ENCODE peak calls at places on chromosome 2, in four cellular contexts. V, B, C and D are unnamed samples.

GRCh38 chr2:189821953-189822748 is 37.9 kb downstream of the PMS1 start:
- DNase-seq in V (no peak), C (peak), B (no peak), D (no peak)

GRCh38 chr2:67182884-67183283 is 214.2 kb upstream of the ETAA1 start:
- DNase-seq in C (no peak), B (no peak), V (no peak), D (no peak)

GRCh38 chr2:54073796-54074195 is 41.6 kb upstream of the ACYP2 start:
- DNase-seq in V (no peak), C (peak), B (peak), D (no peak)

GRCh38 chr2:26462511-26463251 is 15.2 kb downstream of the OTOF start:
- DNase-seq in V (peak), B (peak), C (peak), D (no peak)

GRCh38 chr2:128606837-128607236 is 288.2 kb upstream of the HS6ST1 start:
- DNase-seq in V (no peak), B (no peak), C (no peak), D (no peak)

GRCh38 chr2:239298126-239298804 is 102.6 kb downstream of the HDAC4 start:
- DNase-seq in C (no peak), V (no peak), B (no peak), D (no peak)

GRCh38 chr2:147467441-147467840 is 377.4 kb upstream of the ACVR2A start:
- DNase-seq in V (no peak), C (no peak), B (no peak), D (no peak)

GRCh38 chr2:106142683-106143082 is 51.4 kb downstream of the UXS1 start:
- DNase-seq in V (no peak), B (no peak), C (no peak), D (no peak)

GRCh38 chr2:134014196-134014960 is 239.5 kb upstream of the MGAT5 start:
- DNase-seq in C (no peak), B (no peak), V (no peak), D (no peak)

GRCh38 chr2:217249490-217250451 is 389.9 kb upstream of the TNP1 start:
- DNase-seq in B (no peak), V (no peak), C (no peak), D (no peak)

GRCh38 chr2:73078457-73079411 is 7.2 kb upstream of the SFXN5 start:
- DNase-seq in V (no peak), C (no peak), B (no peak), D (no peak)

GRCh38 chr2:47602996-47603395 is 179.9 kb upstream of the MSH6 start:
- DNase-seq in B (no peak), C (peak), V (no peak), D (no peak)

GRCh38 chr2:45256173-45256866 is 247.1 kb upstream of the SIX2 start:
- DNase-seq in V (no peak), B (peak), C (no peak), D (no peak)

GRCh38 chr2:183078163-183078466 is 432 bp upstream of the DUSP19 start:
- DNase-seq in C (no peak), B (no peak), V (no peak), D (no peak)

GRCh38 chr2:99911711-99912110 is 230.7 kb downstream of the AFF3 start:
- DNase-seq in C (no peak), V (no peak), B (no peak), D (no peak)

GRCh38 chr2:201883559-201883958 is 77.2 kb downstream of the CDK15 start:
- DNase-seq in V (no peak), B (no peak), C (no peak), D (no peak)

GRCh38 chr2:150125708-150126107 is 361.8 kb downstream of the RND3 start:
- DNase-seq in C (peak), B (no peak), V (no peak), D (no peak)

GRCh38 chr2:100682536-100682935 is 119.7 kb downstream of the PDCL3 start:
- DNase-seq in C (no peak), V (no peak), B (no peak), D (no peak)

GRCh38 chr2:60499082-60499429 is 54.4 kb downstream of the BCL11A start:
- DNase-seq in V (no peak), B (no peak), C (no peak), D (no peak)

GRCh38 chr2:216535454-216535995 is 36.9 kb downstream of the RPL37A start:
- DNase-seq in B (peak), C (peak), V (no peak), D (no peak)

GRCh38 chr2:58609306-58609705 is 368.2 kb upstream of the FANCL start:
- DNase-seq in C (no peak), B (no peak), V (no peak), D (no peak)

GRCh38 chr2:179174240-179174639 is 90.4 kb downstream of the SESTD1 start:
- DNase-seq in V (no peak), C (no peak), B (peak), D (no peak)

GRCh38 chr2:10913501-10914271 is 2.0 kb downstream of the KCNF1 start:
- DNase-seq in V (no peak), B (no peak), C (no peak), D (no peak)

GRCh38 chr2:210558708-210559107 is 2.3 kb downstream of the CPS1 start:
- DNase-seq in C (peak), V (no peak), B (no peak), D (no peak)

GRCh38 chr2:70901235-70902066 is 34.2 kb upstream of the ATP6V1B1 start:
- DNase-seq in C (peak), V (no peak), B (no peak), D (no peak)

GRCh38 chr2:112259509-112260294 is 4.9 kb upstream of the ZC3H8 start:
- DNase-seq in C (peak), V (peak), B (peak), D (peak)

GRCh38 chr2:101837354-101837753 is 139.8 kb downstream of the MAP4K4 start:
- DNase-seq in V (no peak), B (no peak), C (no peak), D (no peak)

GRCh38 chr2:97267411-97268074 is 154.6 kb downstream of the ANKRD36 start:
- DNase-seq in V (no peak), B (peak), C (no peak), D (no peak)

GRCh38 chr2:41940715-41941114 is 107.1 kb upstream of the PKDCC start:
- DNase-seq in C (no peak), B (no peak), V (peak), D (no peak)

GRCh38 chr2:240794178-240794721 is 25.8 kb downstream of the KIF1A start:
- DNase-seq in C (no peak), V (no peak), B (no peak), D (no peak)
- TF ChIP-seq POLR2AphosphoS2 in C (no peak), V (no peak), B (no peak), D (no peak)

DNA sequence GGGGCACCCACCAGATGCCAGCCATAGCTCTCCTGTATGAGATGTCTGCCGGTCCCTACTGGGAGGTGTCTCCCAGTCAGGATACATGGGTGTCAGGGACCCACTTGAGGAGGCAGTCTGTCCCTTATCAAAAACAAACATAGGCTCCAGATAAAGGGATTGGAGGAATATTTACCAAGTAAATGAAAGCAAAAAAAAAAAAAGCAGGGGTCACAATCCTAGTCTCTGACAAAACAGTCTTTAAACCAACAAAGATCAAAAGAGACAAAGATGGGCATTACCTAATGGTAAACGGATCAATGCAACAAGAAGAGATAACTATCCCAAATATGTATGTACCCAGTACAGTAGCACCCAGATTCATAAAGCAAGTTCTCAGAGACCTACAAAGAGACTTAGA is 640.0 kb upstream of the LRRTM4 start:
- DNase-seq in B (peak), V (no peak), C (no peak), D (no peak)
- TF ChIP-seq POLR2AphosphoS2 in B (no peak), V (no peak), C (no peak), D (no peak)

DNA sequence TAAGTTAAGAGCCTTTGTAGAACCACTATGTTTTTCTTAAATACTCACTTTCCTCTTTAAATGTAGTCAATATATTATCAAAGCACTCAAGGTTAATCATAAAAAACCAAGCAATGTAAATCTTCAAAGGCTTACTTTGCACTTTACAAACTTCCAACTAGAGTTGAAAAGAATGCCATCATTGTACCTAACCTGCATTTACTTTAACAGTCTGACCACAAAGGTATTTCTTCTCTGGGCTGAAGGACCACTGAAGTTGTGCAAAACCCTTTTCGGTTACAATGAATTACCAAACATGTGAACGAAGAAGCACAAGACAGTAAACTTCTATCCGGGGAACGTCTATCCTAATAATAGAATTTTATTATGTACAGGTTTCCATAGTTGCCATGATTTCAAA is 3.0 kb downstream of the HNRNPLL start:
- DNase-seq in B (peak), V (no peak), C (no peak), D (no peak)
- TF ChIP-seq POLR2AphosphoS2 in B (no peak), V (no peak), C (no peak), D (no peak)

DNA sequence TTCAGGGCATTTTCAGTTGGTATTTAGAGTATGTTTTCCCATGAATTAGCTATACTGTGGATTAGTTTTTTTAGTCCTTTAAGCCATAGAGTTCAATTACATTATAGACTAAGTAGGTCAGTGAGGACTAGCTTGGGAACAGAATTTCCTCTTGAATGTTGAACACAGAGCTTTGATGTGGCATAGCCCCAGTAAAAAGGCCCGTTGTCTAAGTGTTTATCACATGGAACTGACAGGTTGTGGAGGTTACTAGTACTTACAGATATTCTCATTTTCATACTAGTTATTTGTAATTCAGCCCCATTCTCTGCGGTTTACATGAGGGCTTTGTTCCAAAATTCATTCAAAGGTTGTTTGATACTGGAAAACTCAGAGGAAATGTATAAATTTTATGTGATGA is 6.2 kb downstream of the INSIG2 start:
- DNase-seq in B (no peak), V (no peak), C (no peak), D (no peak)
- TF ChIP-seq POLR2AphosphoS2 in B (no peak), V (no peak), C (no peak), D (no peak)

GRCh38 chr2:19860022-19860421 is 41.8 kb downstream of the TTC32 start:
- DNase-seq in V (no peak), C (peak), B (no peak), D (no peak)
- TF ChIP-seq POLR2AphosphoS2 in V (no peak), C (no peak), B (no peak), D (no peak)